ENCODE peak calls at places on chromosomes 13 and 19, in four cellular contexts. One of them, this sample, is unnamed.

GRCh38 chr19:6424190-6424938 is at the start of gene KHSRP:
- DNase-seq in H1: no peak
- DNase-seq in SK-N-SH: peak
- DNase-seq in HepG2: no peak
- DNase-seq in this sample: no peak

GRCh38 chr19:28331596-28331995 is 881.4 kb downstream of the UQCRFS1 start:
- DNase-seq in SK-N-SH: no peak
- DNase-seq in H1: no peak
- DNase-seq in HepG2: no peak
- DNase-seq in this sample: no peak

GRCh38 chr19:28341810-28342350 is 871.1 kb downstream of the UQCRFS1 start:
- DNase-seq in H1: no peak
- DNase-seq in HepG2: no peak
- DNase-seq in SK-N-SH: no peak
- DNase-seq in this sample: no peak

GRCh38 chr13:47499358-47500150 is 501.5 kb downstream of the SUCLA2 start:
- DNase-seq in H1: no peak
- DNase-seq in SK-N-SH: no peak
- DNase-seq in HepG2: no peak
- DNase-seq in this sample: no peak

GRCh38 chr13:110346661-110347067 is 39.6 kb downstream of the COL4A2 start:
- DNase-seq in H1: no peak
- DNase-seq in SK-N-SH: no peak
- DNase-seq in HepG2: no peak
- DNase-seq in this sample: no peak

GRCh38 chr19:4589579-4590410 is 30.3 kb upstream of the SEMA6B start:
- DNase-seq in H1: no peak
- DNase-seq in HepG2: peak
- DNase-seq in SK-N-SH: peak
- DNase-seq in this sample: no peak

GRCh38 chr19:18416778-18417249 is 2.4 kb upstream of the SSBP4 start:
- DNase-seq in HepG2: peak
- DNase-seq in H1: no peak
- DNase-seq in SK-N-SH: peak
- DNase-seq in this sample: peak

GRCh38 chr13:43071824-43072223 is 48.4 kb downstream of the DNAJC15 start:
- DNase-seq in H1: no peak
- DNase-seq in SK-N-SH: no peak
- DNase-seq in HepG2: no peak
- DNase-seq in this sample: no peak

DNA sequence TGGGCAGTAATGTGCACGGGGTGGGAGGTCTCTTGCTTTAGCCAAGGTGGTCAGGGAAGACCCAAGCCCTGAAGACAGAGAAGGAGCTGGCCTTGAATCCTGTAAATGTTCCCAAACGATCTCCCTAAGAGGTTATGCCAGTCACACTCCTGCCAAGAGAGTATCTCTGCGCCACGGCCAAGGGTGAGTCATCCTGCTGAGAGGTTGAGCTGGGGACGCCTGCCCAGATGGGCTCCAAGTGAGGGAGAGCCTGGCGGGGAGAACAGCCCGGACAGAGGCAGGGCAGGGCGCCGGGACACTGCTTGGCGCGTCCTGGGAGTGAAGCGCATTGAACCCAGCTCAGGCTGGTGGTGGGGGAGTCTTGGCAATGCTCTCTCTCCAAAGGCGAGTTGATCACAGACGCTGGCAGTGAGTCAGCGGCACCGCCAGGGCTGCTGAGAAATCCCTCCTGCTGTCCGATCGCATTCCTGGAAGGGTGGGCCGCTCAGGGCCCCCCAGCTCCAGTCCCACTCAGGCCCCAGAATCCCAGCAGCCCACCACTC is 16.4 kb downstream of the SULT2B1 start:
- DNase-seq in SK-N-SH: peak
- DNase-seq in HepG2: peak
- DNase-seq in H1: no peak
- DNase-seq in this sample: no peak
- TF ChIP-seq JUND in SK-N-SH: peak
- TF ChIP-seq JUND in HepG2: peak
- TF ChIP-seq JUND in H1: peak
- TF ChIP-seq JUND in this sample: no peak

GRCh38 chr13:22110368-22110767 is 439.5 kb downstream of the FGF9 start:
- DNase-seq in H1: no peak
- DNase-seq in HepG2: no peak
- DNase-seq in SK-N-SH: no peak
- DNase-seq in this sample: no peak

GRCh38 chr13:22108283-22108897 is 437.5 kb downstream of the FGF9 start:
- DNase-seq in SK-N-SH: no peak
- DNase-seq in HepG2: no peak
- DNase-seq in H1: no peak
- DNase-seq in this sample: no peak

GRCh38 chr13:22112956-22113750 is 442.3 kb downstream of the FGF9 start:
- DNase-seq in SK-N-SH: no peak
- DNase-seq in HepG2: no peak
- DNase-seq in H1: no peak
- DNase-seq in this sample: no peak

GRCh38 chr13:22111961-22112360 is 441.1 kb downstream of the FGF9 start:
- DNase-seq in SK-N-SH: no peak
- DNase-seq in H1: no peak
- DNase-seq in HepG2: no peak
- DNase-seq in this sample: no peak

GRCh38 chr13:22111152-22111783 is 440.4 kb downstream of the FGF9 start:
- DNase-seq in HepG2: no peak
- DNase-seq in SK-N-SH: no peak
- DNase-seq in H1: no peak
- DNase-seq in this sample: no peak
- TF ChIP-seq JUND in HepG2: no peak
- TF ChIP-seq JUND in SK-N-SH: no peak
- TF ChIP-seq JUND in H1: no peak
- TF ChIP-seq JUND in this sample: no peak

GRCh38 chr13:30156826-30157615 is 150.3 kb downstream of the KATNAL1 start:
- DNase-seq in H1: no peak
- DNase-seq in SK-N-SH: no peak
- DNase-seq in HepG2: no peak
- DNase-seq in this sample: no peak

GRCh38 chr13:30158774-30159445 is 148.4 kb downstream of the KATNAL1 start:
- DNase-seq in H1: no peak
- DNase-seq in HepG2: no peak
- DNase-seq in SK-N-SH: no peak
- DNase-seq in this sample: peak

GRCh38 chr13:30157616-30157993 is 149.7 kb downstream of the KATNAL1 start:
- DNase-seq in SK-N-SH: no peak
- DNase-seq in HepG2: no peak
- DNase-seq in H1: no peak
- DNase-seq in this sample: no peak

GRCh38 chr13:30156270-30156669 is 151.1 kb downstream of the KATNAL1 start:
- DNase-seq in SK-N-SH: no peak
- DNase-seq in H1: no peak
- DNase-seq in HepG2: no peak
- DNase-seq in this sample: no peak

DNA sequence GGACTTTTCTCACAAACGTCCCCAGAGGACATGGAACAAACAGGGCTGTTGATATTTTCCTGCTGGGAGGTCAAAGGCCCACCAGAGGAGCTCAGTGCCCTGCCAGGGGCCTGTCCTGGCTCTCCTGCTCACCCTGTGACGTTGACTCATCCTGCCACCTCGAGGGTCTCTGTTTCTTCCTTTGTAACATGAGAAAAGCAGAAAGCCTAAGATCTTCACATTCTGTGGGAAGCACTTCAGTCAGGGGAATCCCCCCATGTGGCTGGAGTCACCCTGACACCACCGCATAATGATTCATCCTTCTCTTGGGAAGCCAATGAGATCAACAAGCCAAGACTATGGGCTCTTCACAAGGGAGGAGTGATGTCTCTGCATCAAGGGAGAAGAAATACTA is 147.9 kb downstream of the KATNAL1 start:
- DNase-seq in H1: no peak
- DNase-seq in HepG2: no peak
- DNase-seq in SK-N-SH: no peak
- DNase-seq in this sample: no peak
- TF ChIP-seq JUND in H1: no peak
- TF ChIP-seq JUND in HepG2: no peak
- TF ChIP-seq JUND in SK-N-SH: no peak
- TF ChIP-seq JUND in this sample: no peak

GRCh38 chr19:2457394-2458037 is 757 bp upstream of the LMNB2 start:
- DNase-seq in HepG2: no peak
- DNase-seq in H1: no peak
- DNase-seq in SK-N-SH: no peak
- DNase-seq in this sample: no peak
- TF ChIP-seq JUND in HepG2: no peak
- TF ChIP-seq JUND in H1: no peak
- TF ChIP-seq JUND in SK-N-SH: no peak
- TF ChIP-seq JUND in this sample: no peak

GRCh38 chr19:54532528-54532927 is 29.9 kb downstream of the LAIR2 start:
- DNase-seq in H1: no peak
- DNase-seq in HepG2: no peak
- DNase-seq in SK-N-SH: no peak
- DNase-seq in this sample: no peak

GRCh38 chr19:54533476-54533875 is 30.8 kb downstream of the LAIR2 start:
- DNase-seq in H1: no peak
- DNase-seq in HepG2: no peak
- DNase-seq in SK-N-SH: no peak
- DNase-seq in this sample: no peak

GRCh38 chr19:54526972-54527371 is 24.3 kb downstream of the LAIR2 start:
- DNase-seq in HepG2: no peak
- DNase-seq in H1: no peak
- DNase-seq in SK-N-SH: no peak
- DNase-seq in this sample: no peak

GRCh38 chr19:54534156-54534555 is 31.5 kb downstream of the LAIR2 start:
- DNase-seq in SK-N-SH: no peak
- DNase-seq in HepG2: no peak
- DNase-seq in H1: no peak
- DNase-seq in this sample: no peak

DNA sequence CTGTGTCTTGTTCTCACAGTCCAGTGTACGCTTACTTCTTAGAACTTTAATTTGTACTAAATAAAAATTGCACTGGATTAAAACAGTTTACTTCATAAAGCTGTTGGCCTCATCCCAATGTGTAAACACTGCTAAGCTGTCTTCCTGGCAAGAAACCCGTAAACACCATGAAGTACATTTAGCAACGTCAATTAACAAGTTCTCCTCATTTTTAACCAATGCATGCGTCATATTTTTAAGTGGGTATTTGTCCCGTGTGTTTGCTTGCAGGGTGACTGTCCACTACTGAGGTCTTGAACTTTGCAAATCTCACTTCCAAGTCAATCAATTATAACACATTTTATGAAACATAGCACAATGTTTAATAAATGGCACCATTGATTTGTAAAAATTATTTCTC is 28.2 kb downstream of the LAIR2 start:
- DNase-seq in SK-N-SH: no peak
- DNase-seq in HepG2: no peak
- DNase-seq in H1: no peak
- DNase-seq in this sample: no peak
- TF ChIP-seq JUND in SK-N-SH: no peak
- TF ChIP-seq JUND in HepG2: no peak
- TF ChIP-seq JUND in H1: no peak
- TF ChIP-seq JUND in this sample: no peak

This sample was measured in T47D.